ENCODE peak calls at places on chromosomes 13 and 19, in ten cellular contexts. S, A, P, X, T, V, G, E, M and C are unnamed samples.

GRCh38 chr13:98656223-98656622 is 79.3 kb upstream of the STK24 start:
- DNase-seq in S (no peak), G (no peak), M (no peak), T (no peak), P (no peak), V (no peak), E (no peak), X (no peak), A (no peak), C (no peak)

GRCh38 chr13:87777395-87777794 is 106.2 kb downstream of the SLITRK5 start:
- DNase-seq in V (no peak), M (no peak), T (peak; percentile 31), E (peak; percentile 11), S (no peak), A (no peak), G (no peak), P (no peak), X (no peak), C (no peak)

GRCh38 chr19:8631425-8631819 is 989 bp downstream of the NFILZ start:
- DNase-seq in E (no peak), V (peak; percentile 70), M (no peak), A (no peak), X (peak; percentile 57), T (peak; percentile 61), G (no peak), S (no peak), P (peak; percentile 27), C (no peak)

GRCh38 chr13:98658131-98658530 is 81.2 kb upstream of the STK24 start:
- DNase-seq in S (no peak), A (no peak), E (no peak), M (no peak), X (no peak), V (no peak), T (no peak), P (peak; percentile 38), G (no peak), C (no peak)

GRCh38 chr13:33004454-33004853 is 11.8 kb upstream of the KL start:
- DNase-seq in X (no peak), S (no peak), M (peak; percentile 55), E (no peak), T (peak; percentile 14), A (no peak), V (peak; percentile 25), P (no peak), G (no peak), C (no peak)

GRCh38 chr13:27621366-27622101 is at the start of gene POLR1D:
- DNase-seq in P (peak; percentile 89), S (peak; percentile 90), V (peak; percentile 93), M (peak; percentile 71), G (peak; percentile 92), A (peak; percentile 86), T (peak; percentile 68), E (peak; percentile 89), X (peak; percentile 96), C (no peak)

GRCh38 chr13:108437496-108437895 is 168.0 kb downstream of the TNFSF13B start:
- DNase-seq in M (no peak), P (no peak), X (no peak), S (no peak), A (no peak), T (no peak), V (no peak), E (no peak), G (no peak), C (no peak)

GRCh38 chr19:43152217-43152616 is 34.1 kb downstream of the PSG5 start:
- DNase-seq in P (no peak), S (no peak), G (no peak), V (no peak), E (no peak), T (no peak), X (no peak), M (no peak), A (no peak), C (no peak)

GRCh38 chr19:17327654-17328516 is 6.8 kb downstream of the ANO8 start:
- DNase-seq in S (peak; percentile 88), V (peak; percentile 77), G (peak; percentile 92), P (peak; percentile 89), M (no peak), X (peak; percentile 89), E (peak; percentile 89), T (peak; percentile 48), A (peak; percentile 48), C (no peak)

GRCh38 chr19:57961785-57962184 is 12.5 kb downstream of the C19orf18 start:
- DNase-seq in S (no peak), A (no peak), M (no peak), E (no peak), P (no peak), G (no peak), T (no peak), V (no peak), X (no peak), C (no peak)
- H3K9me3 ChIP-seq in S (peaks cover 91% of the 10 kb centered on the region), A (peaks cover 49% of the 10 kb centered on the region), M (peaks cover 78% of the 10 kb centered on the region), E (no peaks in the 10 kb centered on the region), P (no peaks in the 10 kb centered on the region), G (peaks cover 43% of the 10 kb centered on the region), T (no peaks in the 10 kb centered on the region), V (no peaks in the 10 kb centered on the region), X (no peaks in the 10 kb centered on the region), C (peaks cover 68% of the 10 kb centered on the region)

GRCh38 chr19:13689050-13689449 is 75.3 kb upstream of the MRI1 start:
- DNase-seq in X (no peak), M (no peak), V (no peak), A (no peak), E (peak; percentile 20), P (no peak), G (no peak), S (no peak), T (peak; percentile 23), C (no peak)

GRCh38 chr19:13691569-13691968 is 72.8 kb upstream of the MRI1 start:
- DNase-seq in E (no peak), P (no peak), T (no peak), M (no peak), A (no peak), S (no peak), G (no peak), X (no peak), V (no peak), C (no peak)

GRCh38 chr19:13696839-13697238 is 67.5 kb upstream of the MRI1 start:
- DNase-seq in A (no peak), P (no peak), V (no peak), E (no peak), S (no peak), G (no peak), X (no peak), T (no peak), M (no peak), C (no peak)

GRCh38 chr19:13693933-13694332 is 70.4 kb upstream of the MRI1 start:
- DNase-seq in E (no peak), G (no peak), M (no peak), P (no peak), T (no peak), A (no peak), S (no peak), V (no peak), X (no peak), C (no peak)

DNA sequence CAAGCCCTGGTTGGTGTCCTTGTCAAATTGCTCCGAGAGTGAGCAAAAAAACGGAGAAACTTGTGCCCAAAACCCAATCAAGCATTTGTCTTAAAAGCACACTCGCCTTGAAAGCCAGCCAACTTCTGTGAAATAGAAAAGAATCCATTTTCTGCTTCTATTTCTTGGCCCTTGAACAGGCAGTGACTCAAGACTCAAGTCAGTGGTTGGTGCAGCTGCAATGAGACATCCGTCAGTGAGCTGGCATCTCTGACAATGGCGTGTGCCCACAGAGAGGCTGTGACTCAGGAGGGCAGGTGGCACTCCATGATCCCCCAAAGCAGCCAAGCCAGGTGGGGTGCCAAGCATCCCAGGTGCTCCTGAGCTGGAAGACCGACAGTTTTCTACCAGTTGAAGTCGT is 72.2 kb upstream of the MRI1 start:
- DNase-seq in G (no peak), P (no peak), M (no peak), T (peak; percentile 46), A (no peak), V (no peak), S (no peak), E (no peak), X (no peak), C (peak; percentile 8)
- H3K27ac ChIP-seq in G (no peak overlapping the region), P (no peak overlapping the region), M (no peak overlapping the region), T (no peak overlapping the region), A (no peak overlapping the region), V (no peak overlapping the region), S (no peak overlapping the region), E (no peak overlapping the region), X (no peak overlapping the region), C (no peak overlapping the region)

DNA sequence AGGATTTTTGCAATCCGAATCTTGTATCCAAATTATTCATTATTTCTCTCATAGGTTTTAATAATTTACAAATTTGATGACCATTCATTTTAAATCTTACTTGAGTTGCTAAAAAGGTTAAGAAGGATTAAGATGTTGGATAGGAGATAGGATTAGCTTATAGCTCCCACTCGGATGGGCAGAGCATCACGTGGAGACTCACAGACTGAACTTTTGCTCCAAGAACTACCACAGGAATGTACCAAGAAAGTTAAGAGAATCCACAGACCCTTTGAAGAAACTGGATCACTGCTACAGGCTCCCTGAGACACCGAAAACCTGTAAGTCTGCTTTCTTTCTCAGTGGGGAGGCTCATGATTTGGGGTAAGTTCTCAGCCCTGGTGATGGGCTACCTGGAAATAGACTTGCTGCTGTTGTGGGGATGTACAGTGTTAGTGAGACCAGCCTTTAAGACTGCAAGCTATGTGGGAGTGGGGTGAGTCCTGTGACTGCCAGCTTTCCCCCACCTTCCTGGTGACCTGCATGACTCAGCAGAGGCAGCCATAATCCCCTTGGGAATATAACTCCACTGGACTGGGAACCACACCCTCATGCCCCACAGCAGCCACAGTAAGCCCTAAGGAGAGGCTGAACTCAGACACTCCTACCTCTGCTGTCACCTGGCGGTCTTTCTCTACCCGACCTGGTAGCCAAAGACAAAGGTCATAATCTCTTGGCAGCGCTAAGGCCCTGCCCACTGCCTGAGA is 1458.0 kb downstream of the OLFM4 start:
- DNase-seq in X (no peak), A (no peak), E (no peak), G (no peak), P (no peak), S (no peak), V (no peak), M (no peak), T (no peak), C (no peak)
- TF ChIP-seq CTCF in X (no peak), A (no peak), E (no peak), G (no peak), P (no peak), S (no peak), V (no peak), M (no peak), T (no peak), C (no peak)

GRCh38 chr19:12260861-12261260 is 33.8 kb downstream of the ZNF44 start:
- DNase-seq in M (no peak), G (no peak), T (no peak), S (no peak), X (no peak), P (no peak), A (no peak), V (no peak), E (no peak), C (no peak)

GRCh38 chr19:12265921-12266704 is 28.6 kb downstream of the ZNF44 start:
- DNase-seq in A (no peak), G (no peak), M (no peak), X (no peak), S (no peak), E (no peak), V (no peak), T (no peak), P (no peak), C (no peak)

GRCh38 chr19:12260236-12260635 is 34.4 kb downstream of the ZNF44 start:
- DNase-seq in V (no peak), A (no peak), P (no peak), M (no peak), X (no peak), S (no peak), G (no peak), T (no peak), E (no peak), C (no peak)

GRCh38 chr19:12261554-12261953 is 33.1 kb downstream of the ZNF44 start:
- DNase-seq in M (no peak), E (no peak), G (no peak), P (no peak), T (no peak), X (no peak), S (no peak), V (no peak), A (no peak), C (no peak)
- H3K9me3 ChIP-seq in M (peaks cover 19% of the 10 kb centered on the region), E (peaks cover 4% of the 10 kb centered on the region), G (peaks cover 9% of the 10 kb centered on the region), P (peaks cover 6% of the 10 kb centered on the region), T (no peaks in the 10 kb centered on the region), X (no peaks in the 10 kb centered on the region), S (peaks cover 39% of the 10 kb centered on the region), V (no peaks in the 10 kb centered on the region), A (peaks cover 31% of the 10 kb centered on the region), C (peaks cover 64% of the 10 kb centered on the region)